ENCODE peak calls at places on chromosomes 2 and 18, in four cellular contexts. One of them, this sample, is unnamed.
A peak's percentile ranks its signal among the peaks of the same experiment; 100 is the strongest.

GRCh38 chr2:189865836-189866235 is 81.6 kb downstream of the PMS1 start:
- DNase-seq in breast epithelium: no peak
- DNase-seq in BJ: no peak
- DNase-seq in OCI-LY7: peak; percentile 10
- DNase-seq in this sample: no peak

GRCh38 chr2:189159717-189160116 is 19.8 kb downstream of the COL5A2 start:
- DNase-seq in OCI-LY7: no peak
- DNase-seq in BJ: no peak
- DNase-seq in breast epithelium: no peak
- DNase-seq in this sample: no peak

GRCh38 chr2:96832751-96833507 is 10.9 kb downstream of the ANKRD23 start:
- DNase-seq in breast epithelium: peak; percentile 69
- DNase-seq in OCI-LY7: peak; percentile 61
- DNase-seq in BJ: no peak
- DNase-seq in this sample: no peak

GRCh38 chr18:76487076-76487475 is 8.0 kb downstream of the ZNF516 start:
- DNase-seq in BJ: no peak
- DNase-seq in breast epithelium: no peak
- DNase-seq in OCI-LY7: no peak
- DNase-seq in this sample: no peak

GRCh38 chr2:109285244-109285651 is 156.2 kb downstream of the SH3RF3 start:
- DNase-seq in BJ: peak; percentile 8
- DNase-seq in OCI-LY7: no peak
- DNase-seq in breast epithelium: no peak
- DNase-seq in this sample: no peak

GRCh38 chr2:96601382-96602292 is 36.5 kb downstream of the KANSL3 start:
- DNase-seq in breast epithelium: no peak
- DNase-seq in BJ: no peak
- DNase-seq in OCI-LY7: no peak
- DNase-seq in this sample: no peak

GRCh38 chr2:43526994-43527393 is 68.8 kb downstream of the THADA start:
- DNase-seq in breast epithelium: no peak
- DNase-seq in OCI-LY7: no peak
- DNase-seq in BJ: no peak
- DNase-seq in this sample: no peak

GRCh38 chr2:112784199-112785189 is at the start of gene IL1A:
- DNase-seq in breast epithelium: no peak
- DNase-seq in OCI-LY7: no peak
- DNase-seq in BJ: no peak
- DNase-seq in this sample: no peak

GRCh38 chr2:43241558-43241957 is 15.2 kb upstream of the ZFP36L2 start:
- DNase-seq in BJ: no peak
- DNase-seq in OCI-LY7: no peak
- DNase-seq in breast epithelium: no peak
- DNase-seq in this sample: no peak

GRCh38 chr2:234469251-234469845 is 27.5 kb downstream of the ARL4C start:
- DNase-seq in breast epithelium: no peak
- DNase-seq in BJ: no peak
- DNase-seq in OCI-LY7: no peak
- DNase-seq in this sample: no peak

GRCh38 chr18:25454270-25454659 is 102.3 kb upstream of the ZNF521 start:
- DNase-seq in BJ: no peak
- DNase-seq in OCI-LY7: no peak
- DNase-seq in breast epithelium: no peak
- DNase-seq in this sample: no peak

GRCh38 chr2:200667397-200667796 is 81.6 kb downstream of the AOX1 start:
- DNase-seq in OCI-LY7: no peak
- DNase-seq in breast epithelium: no peak
- DNase-seq in BJ: no peak
- DNase-seq in this sample: no peak

GRCh38 chr2:179461367-179461886 is 196.8 kb upstream of the SESTD1 start:
- DNase-seq in breast epithelium: no peak
- DNase-seq in BJ: no peak
- DNase-seq in OCI-LY7: no peak
- DNase-seq in this sample: no peak

GRCh38 chr2:47174731-47175361 is 19.7 kb upstream of the STPG4 start:
- DNase-seq in breast epithelium: peak; percentile 67
- DNase-seq in OCI-LY7: peak; percentile 53
- DNase-seq in BJ: no peak
- DNase-seq in this sample: no peak

GRCh38 chr2:215930505-215931233 is 82.7 kb downstream of the MREG start:
- DNase-seq in breast epithelium: no peak
- DNase-seq in OCI-LY7: no peak
- DNase-seq in BJ: no peak
- DNase-seq in this sample: no peak

GRCh38 chr2:75407038-75407530 is 153.7 kb downstream of the EVA1A start:
- DNase-seq in OCI-LY7: no peak
- DNase-seq in BJ: no peak
- DNase-seq in breast epithelium: no peak
- DNase-seq in this sample: no peak

GRCh38 chr2:234879671-234880455 is 72.0 kb upstream of the SH3BP4 start:
- DNase-seq in breast epithelium: no peak
- DNase-seq in OCI-LY7: no peak
- DNase-seq in BJ: no peak
- DNase-seq in this sample: no peak

GRCh38 chr18:3579701-3580100 is 129.7 kb downstream of the TGIF1 start:
- DNase-seq in OCI-LY7: no peak
- DNase-seq in BJ: peak; percentile 80
- DNase-seq in breast epithelium: no peak
- DNase-seq in this sample: no peak

GRCh38 chr2:187991389-187991788 is 300.3 kb upstream of the GULP1 start:
- DNase-seq in breast epithelium: no peak
- DNase-seq in OCI-LY7: no peak
- DNase-seq in BJ: peak; percentile 16
- DNase-seq in this sample: peak; percentile 53

GRCh38 chr2:74902281-74902860 is 56.1 kb upstream of the POLE4 start:
- DNase-seq in breast epithelium: no peak
- DNase-seq in BJ: no peak
- DNase-seq in OCI-LY7: no peak
- DNase-seq in this sample: no peak

GRCh38 chr2:240795468-240795867 is 24.6 kb downstream of the KIF1A start:
- DNase-seq in OCI-LY7: no peak
- DNase-seq in BJ: no peak
- DNase-seq in breast epithelium: no peak
- DNase-seq in this sample: no peak

GRCh38 chr2:37110306-37111212 is 26.2 kb downstream of the GPATCH11 start:
- DNase-seq in breast epithelium: no peak
- DNase-seq in BJ: no peak
- DNase-seq in OCI-LY7: no peak
- DNase-seq in this sample: no peak

GRCh38 chr18:2409906-2410305 is 161.4 kb downstream of the METTL4 start:
- DNase-seq in breast epithelium: no peak
- DNase-seq in OCI-LY7: no peak
- DNase-seq in BJ: no peak
- DNase-seq in this sample: no peak

GRCh38 chr2:65381607-65382032 is 50.8 kb downstream of the SPRED2 start:
- DNase-seq in breast epithelium: no peak
- DNase-seq in BJ: no peak
- DNase-seq in OCI-LY7: no peak
- DNase-seq in this sample: no peak

GRCh38 chr2:65386340-65386739 is 46.1 kb downstream of the SPRED2 start:
- DNase-seq in BJ: no peak
- DNase-seq in OCI-LY7: no peak
- DNase-seq in breast epithelium: no peak
- DNase-seq in this sample: no peak

GRCh38 chr2:65382323-65382722 is 50.1 kb downstream of the SPRED2 start:
- DNase-seq in BJ: no peak
- DNase-seq in OCI-LY7: no peak
- DNase-seq in breast epithelium: no peak
- DNase-seq in this sample: no peak

GRCh38 chr2:65382776-65383357 is 49.5 kb downstream of the SPRED2 start:
- DNase-seq in BJ: peak; percentile 53
- DNase-seq in OCI-LY7: peak; percentile 85
- DNase-seq in breast epithelium: peak; percentile 82
- DNase-seq in this sample: no peak

GRCh38 chr2:65383571-65384488 is 48.6 kb downstream of the SPRED2 start:
- DNase-seq in breast epithelium: no peak
- DNase-seq in BJ: no peak
- DNase-seq in OCI-LY7: peak; percentile 57
- DNase-seq in this sample: no peak
- H3K4me3 ChIP-seq in breast epithelium: no peak overlapping the region
- H3K4me3 ChIP-seq in BJ: no peak overlapping the region
- H3K4me3 ChIP-seq in OCI-LY7: peak overlapping the region; percentile 51
- H3K4me3 ChIP-seq in this sample: no peak overlapping the region

DNA sequence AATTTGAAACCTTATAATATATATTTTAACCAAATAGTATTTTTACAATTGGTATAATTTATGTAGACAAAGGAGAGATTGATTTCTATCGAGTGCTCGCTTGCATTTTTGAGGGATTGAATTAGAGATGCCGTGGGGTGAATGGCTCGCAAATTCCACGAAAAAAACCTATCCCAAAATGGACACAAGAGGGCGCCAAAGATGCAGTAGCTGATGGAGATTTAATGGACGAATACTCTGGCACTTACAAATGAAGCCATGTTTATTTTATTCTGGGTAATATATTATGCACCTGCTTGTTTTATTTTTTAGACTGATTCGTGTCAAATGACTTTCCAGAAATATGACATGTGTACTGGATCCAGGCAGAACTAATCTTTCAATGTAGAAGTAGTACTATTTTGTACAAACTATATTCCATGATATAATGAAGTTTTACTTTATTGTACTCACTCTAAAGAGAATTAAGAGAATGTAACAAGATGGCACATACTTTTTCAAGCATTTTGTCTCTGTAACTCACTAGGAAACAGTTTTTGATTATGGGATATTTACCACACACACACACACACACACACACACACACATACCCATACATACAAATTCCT is 505.4 kb downstream of the PLCL1 start:
- DNase-seq in breast epithelium: no peak
- DNase-seq in OCI-LY7: peak; percentile 72
- DNase-seq in BJ: no peak
- DNase-seq in this sample: peak; percentile 35
- TF ChIP-seq CTCF in breast epithelium: peak; percentile 54
- TF ChIP-seq CTCF in OCI-LY7: peak; percentile 96
- TF ChIP-seq CTCF in BJ: peak; percentile 89
- TF ChIP-seq CTCF in this sample: peak; percentile 77

GRCh38 chr2:106614511-106615291 is 127.5 kb downstream of the CD8B2 start:
- DNase-seq in BJ: no peak
- DNase-seq in OCI-LY7: no peak
- DNase-seq in breast epithelium: no peak
- DNase-seq in this sample: no peak
- H3K4me3 ChIP-seq in BJ: no peak overlapping the region
- H3K4me3 ChIP-seq in OCI-LY7: no peak overlapping the region
- H3K4me3 ChIP-seq in breast epithelium: no peak overlapping the region
- H3K4me3 ChIP-seq in this sample: no peak overlapping the region

DNA sequence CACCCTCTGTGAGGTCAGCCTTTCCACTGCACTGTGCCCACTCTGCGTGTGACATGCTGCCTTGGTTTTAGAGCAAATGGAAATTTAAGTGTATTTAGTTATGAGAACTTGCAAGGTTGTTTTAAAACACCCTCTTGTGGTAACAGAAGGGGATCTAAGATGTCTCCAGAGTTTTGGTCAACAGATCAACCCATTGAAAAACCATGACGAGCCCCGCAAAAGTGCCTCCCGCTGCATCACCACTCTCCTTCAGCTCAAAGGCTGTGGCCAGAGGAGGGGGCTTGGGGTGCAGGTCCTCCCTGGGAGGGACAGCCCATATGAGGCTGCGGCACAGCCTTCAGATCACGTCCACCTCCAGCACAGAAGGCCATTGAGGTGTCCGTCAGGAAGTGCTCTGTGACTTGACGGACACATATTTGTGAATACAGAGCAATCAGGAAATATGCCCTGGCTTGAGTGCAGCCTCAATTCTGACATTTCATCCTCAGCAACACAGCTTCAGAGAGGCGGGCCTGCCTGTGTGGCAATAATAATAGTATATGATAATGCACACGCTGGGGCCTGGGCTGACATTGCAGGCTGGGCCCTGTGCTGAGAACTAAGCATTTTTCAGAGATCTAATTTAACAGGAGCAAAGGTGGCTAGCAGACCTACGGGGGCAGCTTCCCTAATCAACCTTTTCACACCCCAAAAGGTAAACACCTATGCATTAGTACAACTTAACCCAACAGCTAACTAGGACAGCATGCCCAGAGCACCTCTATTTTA is 213.9 kb downstream of the ANAPC1 start:
- DNase-seq in BJ: no peak
- DNase-seq in OCI-LY7: peak; percentile 65
- DNase-seq in breast epithelium: no peak
- DNase-seq in this sample: no peak
- TF ChIP-seq CTCF in BJ: no peak
- TF ChIP-seq CTCF in OCI-LY7: peak; percentile 46
- TF ChIP-seq CTCF in breast epithelium: no peak
- TF ChIP-seq CTCF in this sample: no peak

This sample was measured in HFF-Myc.